ENCODE peak calls at places on chromosomes 3 and 15, in five cellular contexts. One of them, this sample, is unnamed.

GRCh38 chr3:120661106-120661962 is 20.7 kb downstream of the HGD start:
- DNase-seq in GM12878: no peak
- DNase-seq in H1: no peak
- DNase-seq in K562: no peak
- DNase-seq in HepG2: no peak
- DNase-seq in this sample: no peak

GRCh38 chr3:194879126-194879887 is 193.6 kb downstream of the FAM43A start:
- DNase-seq in GM12878: no peak
- DNase-seq in H1: no peak
- DNase-seq in K562: no peak
- DNase-seq in HepG2: no peak
- DNase-seq in this sample: no peak

GRCh38 chr3:50210510-50211367 is 5.7 kb downstream of the SLC38A3 start:
- DNase-seq in GM12878: no peak
- DNase-seq in H1: no peak
- DNase-seq in K562: no peak
- DNase-seq in HepG2: peak
- DNase-seq in this sample: peak

GRCh38 chr3:110193114-110193513 is 855.8 kb upstream of the DPPA4 start:
- DNase-seq in GM12878: no peak
- DNase-seq in H1: no peak
- DNase-seq in K562: no peak
- DNase-seq in HepG2: no peak
- DNase-seq in this sample: no peak

GRCh38 chr3:87260270-87260669 is 16.1 kb downstream of the POU1F1 start:
- DNase-seq in GM12878: no peak
- DNase-seq in H1: no peak
- DNase-seq in K562: peak
- DNase-seq in HepG2: peak
- DNase-seq in this sample: peak

GRCh38 chr3:61535826-61536225 is 25.5 kb upstream of the PTPRG start:
- DNase-seq in GM12878: no peak
- DNase-seq in H1: no peak
- DNase-seq in K562: no peak
- DNase-seq in HepG2: no peak
- DNase-seq in this sample: no peak

GRCh38 chr3:128488995-128489859 is 3.8 kb downstream of the GATA2 start:
- DNase-seq in GM12878: no peak
- DNase-seq in H1: no peak
- DNase-seq in K562: peak
- DNase-seq in HepG2: peak
- DNase-seq in this sample: peak

GRCh38 chr3:72426618-72427397 is 421.4 kb downstream of the SHQ1 start:
- DNase-seq in GM12878: no peak
- DNase-seq in H1: no peak
- DNase-seq in K562: no peak
- DNase-seq in HepG2: peak
- DNase-seq in this sample: no peak

GRCh38 chr3:71629289-71630252 is 46.0 kb upstream of the FOXP1 start:
- DNase-seq in GM12878: no peak
- DNase-seq in H1: no peak
- DNase-seq in K562: no peak
- DNase-seq in HepG2: no peak
- DNase-seq in this sample: no peak

GRCh38 chr3:46565607-46566039 is 479 bp downstream of the LRRC2 start:
- DNase-seq in GM12878: no peak
- DNase-seq in H1: no peak
- DNase-seq in K562: peak
- DNase-seq in HepG2: peak
- DNase-seq in this sample: peak

GRCh38 chr3:47193871-47194859 is 30.3 kb upstream of the SETD2 start:
- DNase-seq in GM12878: no peak
- DNase-seq in H1: no peak
- DNase-seq in K562: no peak
- DNase-seq in HepG2: no peak
- DNase-seq in this sample: no peak

GRCh38 chr3:52403271-52403841 is 41.5 kb downstream of the SEMA3G start:
- DNase-seq in GM12878: no peak
- DNase-seq in H1: no peak
- DNase-seq in K562: no peak
- DNase-seq in HepG2: no peak
- DNase-seq in this sample: no peak

GRCh38 chr3:179852117-179852886 is 184.4 kb downstream of the PEX5L start:
- DNase-seq in GM12878: no peak
- DNase-seq in H1: no peak
- DNase-seq in K562: peak
- DNase-seq in HepG2: peak
- DNase-seq in this sample: peak

GRCh38 chr3:161423911-161424522 is 52.7 kb upstream of the SPTSSB start:
- DNase-seq in GM12878: no peak
- DNase-seq in H1: no peak
- DNase-seq in K562: peak
- DNase-seq in HepG2: peak
- DNase-seq in this sample: peak

GRCh38 chr15:71239592-71240364 is 124.5 kb downstream of the THSD4 start:
- DNase-seq in GM12878: no peak
- DNase-seq in H1: no peak
- DNase-seq in K562: no peak
- DNase-seq in HepG2: no peak
- DNase-seq in this sample: no peak

GRCh38 chr3:156750191-156750873 is 75.8 kb upstream of the LEKR1 start:
- DNase-seq in GM12878: no peak
- DNase-seq in H1: no peak
- DNase-seq in K562: no peak
- DNase-seq in HepG2: no peak
- DNase-seq in this sample: no peak

GRCh38 chr15:55588818-55589122 is 625 bp upstream of the PYGO1 start:
- DNase-seq in GM12878: no peak
- DNase-seq in H1: no peak
- DNase-seq in K562: no peak
- DNase-seq in HepG2: no peak
- DNase-seq in this sample: peak

GRCh38 chr15:31326729-31327673 is at the start of gene KLF13:
- DNase-seq in GM12878: no peak
- DNase-seq in H1: no peak
- DNase-seq in K562: peak
- DNase-seq in HepG2: no peak
- DNase-seq in this sample: no peak

GRCh38 chr3:142447308-142447851 is 457 bp downstream of the XRN1 start:
- DNase-seq in GM12878: no peak
- DNase-seq in H1: no peak
- DNase-seq in K562: no peak
- DNase-seq in HepG2: peak
- DNase-seq in this sample: peak

GRCh38 chr3:162742159-162742717 is 1245.6 kb downstream of the OTOL1 start:
- DNase-seq in GM12878: no peak
- DNase-seq in H1: no peak
- DNase-seq in K562: no peak
- DNase-seq in HepG2: no peak
- DNase-seq in this sample: no peak

GRCh38 chr15:40957581-40958051 is 4.3 kb downstream of the CHAC1 start:
- DNase-seq in GM12878: no peak
- DNase-seq in H1: no peak
- DNase-seq in K562: no peak
- DNase-seq in HepG2: no peak
- DNase-seq in this sample: no peak

GRCh38 chr3:186454881-186455703 is 89.1 kb downstream of the CRYGS start:
- DNase-seq in GM12878: no peak
- DNase-seq in H1: no peak
- DNase-seq in K562: no peak
- DNase-seq in HepG2: no peak
- DNase-seq in this sample: peak

GRCh38 chr3:40398346-40398745 is 11.4 kb downstream of the ENTPD3 start:
- DNase-seq in GM12878: no peak
- DNase-seq in H1: no peak
- DNase-seq in K562: no peak
- DNase-seq in HepG2: peak
- DNase-seq in this sample: no peak

GRCh38 chr3:12944849-12945248 is 103.5 kb upstream of the RPL32 start:
- DNase-seq in GM12878: no peak
- DNase-seq in H1: no peak
- DNase-seq in K562: no peak
- DNase-seq in HepG2: no peak
- DNase-seq in this sample: peak

GRCh38 chr15:40313531-40314398 is 6.0 kb upstream of the PLCB2 start:
- DNase-seq in GM12878: no peak
- DNase-seq in H1: no peak
- DNase-seq in K562: no peak
- DNase-seq in HepG2: peak
- DNase-seq in this sample: no peak

GRCh38 chr15:81897011-81897677 is 148.7 kb downstream of the MEX3B start:
- DNase-seq in GM12878: no peak
- DNase-seq in H1: no peak
- DNase-seq in K562: no peak
- DNase-seq in HepG2: no peak
- DNase-seq in this sample: no peak

GRCh38 chr3:53690521-53690920 is 155.7 kb downstream of the CHDH start:
- DNase-seq in GM12878: no peak
- DNase-seq in H1: no peak
- DNase-seq in K562: no peak
- DNase-seq in HepG2: no peak
- DNase-seq in this sample: no peak

GRCh38 chr3:160400631-160401150 is 1.2 kb downstream of the SMC4 start:
- DNase-seq in GM12878: no peak
- DNase-seq in H1: no peak
- DNase-seq in K562: peak
- DNase-seq in HepG2: no peak
- DNase-seq in this sample: peak

GRCh38 chr3:147410518-147411234 is 1.5 kb downstream of the ZIC1 start:
- DNase-seq in GM12878: no peak
- DNase-seq in H1: no peak
- DNase-seq in K562: no peak
- DNase-seq in HepG2: no peak
- DNase-seq in this sample: peak

GRCh38 chr3:33789183-33789954 is 9.1 kb upstream of the PDCD6IP start:
- DNase-seq in GM12878: no peak
- DNase-seq in H1: no peak
- DNase-seq in K562: no peak
- DNase-seq in HepG2: no peak
- DNase-seq in this sample: peak
- TF ChIP-seq EZH2 in GM12878: no peak
- TF ChIP-seq EZH2 in H1: no peak
- TF ChIP-seq EZH2 in K562: no peak
- TF ChIP-seq EZH2 in HepG2: no peak
- TF ChIP-seq EZH2 in this sample: no peak

GRCh38 chr3:9420850-9421549 is 23.6 kb downstream of the SETD5 start:
- DNase-seq in GM12878: no peak
- DNase-seq in H1: no peak
- DNase-seq in K562: no peak
- DNase-seq in HepG2: no peak
- DNase-seq in this sample: no peak

GRCh38 chr3:9428411-9428810 is 31.0 kb downstream of the SETD5 start:
- DNase-seq in GM12878: no peak
- DNase-seq in H1: no peak
- DNase-seq in K562: no peak
- DNase-seq in HepG2: no peak
- DNase-seq in this sample: no peak

GRCh38 chr3:9422712-9423424 is 25.5 kb downstream of the SETD5 start:
- DNase-seq in GM12878: no peak
- DNase-seq in H1: no peak
- DNase-seq in K562: peak
- DNase-seq in HepG2: peak
- DNase-seq in this sample: peak
- TF ChIP-seq CREB1 in GM12878: no peak
- TF ChIP-seq CREB1 in H1: no peak
- TF ChIP-seq CREB1 in K562: peak
- TF ChIP-seq CREB1 in HepG2: no peak
- TF ChIP-seq CREB1 in this sample: no peak

DNA sequence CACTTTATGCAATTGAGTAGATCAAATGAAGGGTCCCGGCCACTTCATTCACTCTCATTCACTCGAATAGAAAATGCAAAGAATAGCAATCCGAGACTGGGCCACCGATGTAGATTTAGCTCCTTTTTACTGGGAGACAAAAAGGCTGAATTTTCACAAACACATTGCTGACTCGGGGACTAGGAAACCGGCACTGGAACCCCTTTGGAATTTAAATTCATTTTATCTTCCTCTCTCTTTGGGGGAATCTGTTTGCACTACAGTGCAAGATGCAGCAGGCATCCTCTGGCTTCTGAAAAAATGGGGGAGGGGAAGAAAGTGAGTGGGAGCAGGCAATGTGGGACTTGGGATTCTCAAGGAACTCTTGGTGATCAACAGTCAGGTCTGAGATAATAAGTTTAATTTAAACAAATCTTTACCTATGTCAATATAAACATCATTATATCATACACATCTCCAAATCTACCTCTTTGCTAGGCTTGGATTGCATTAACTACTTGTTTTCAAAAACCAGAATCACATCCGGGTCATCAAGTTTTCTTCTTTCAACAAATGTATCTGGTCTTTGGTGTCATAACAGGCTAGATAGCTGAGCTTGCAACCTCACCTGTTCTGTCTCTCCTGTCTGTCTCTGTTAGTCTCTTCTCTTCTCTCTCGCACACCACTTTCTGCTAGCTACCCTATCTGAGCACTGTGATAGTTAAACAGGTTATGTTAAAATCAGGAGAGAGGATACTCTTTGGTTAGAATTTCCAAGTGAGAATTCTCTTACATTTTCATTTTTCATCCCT is 6.6 kb downstream of the FOXB1 start:
- DNase-seq in GM12878: no peak
- DNase-seq in H1: no peak
- DNase-seq in K562: no peak
- DNase-seq in HepG2: no peak
- DNase-seq in this sample: peak
- TF ChIP-seq EZH2 in GM12878: no peak
- TF ChIP-seq EZH2 in H1: no peak
- TF ChIP-seq EZH2 in K562: no peak
- TF ChIP-seq EZH2 in HepG2: no peak
- TF ChIP-seq EZH2 in this sample: no peak

DNA sequence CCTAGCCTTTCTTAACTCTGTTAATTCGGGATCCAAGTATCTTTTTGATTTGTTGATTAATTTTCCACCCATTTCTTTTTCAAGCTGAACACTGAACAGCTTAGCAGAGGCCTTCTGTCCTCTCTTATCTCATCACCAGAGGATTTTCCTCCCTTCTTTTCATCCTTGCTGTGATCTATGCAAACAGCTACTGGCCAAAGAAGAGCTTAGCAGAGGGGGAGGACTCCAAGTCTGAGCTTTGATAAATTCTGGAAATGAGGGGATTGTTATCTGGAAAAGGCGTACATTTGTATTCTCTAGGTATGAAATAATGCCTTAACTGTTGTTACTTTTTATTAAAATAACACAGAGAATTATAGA is 13.4 kb downstream of the DZIP3 start:
- DNase-seq in GM12878: no peak
- DNase-seq in H1: no peak
- DNase-seq in K562: no peak
- DNase-seq in HepG2: no peak
- DNase-seq in this sample: no peak
- TF ChIP-seq CREB1 in GM12878: no peak
- TF ChIP-seq CREB1 in H1: no peak
- TF ChIP-seq CREB1 in K562: no peak
- TF ChIP-seq CREB1 in HepG2: no peak
- TF ChIP-seq CREB1 in this sample: no peak

This sample was measured in GM23338.